ENCODE peak calls at places on chromosomes 13 and 19, in six cellular contexts. One of them, this sample, is unnamed.

GRCh38 chr19:36209372-36209771 is 5.1 kb downstream of the ZNF565 start:
- DNase-seq in HCT116: no peak
- DNase-seq in H1: no peak
- DNase-seq in HepG2: no peak
- DNase-seq in K562: no peak
- DNase-seq in GM12878: no peak
- DNase-seq in this sample: no peak

GRCh38 chr13:110872034-110872767 is 42.7 kb downstream of the ANKRD10 start:
- DNase-seq in H1: peak
- DNase-seq in K562: no peak
- DNase-seq in HepG2: no peak
- DNase-seq in GM12878: no peak
- DNase-seq in HCT116: no peak
- DNase-seq in this sample: no peak

GRCh38 chr13:89923731-89924130 is 1423.8 kb upstream of the MIR17HG start:
- DNase-seq in HCT116: no peak
- DNase-seq in K562: no peak
- DNase-seq in GM12878: no peak
- DNase-seq in HepG2: no peak
- DNase-seq in H1: no peak
- DNase-seq in this sample: no peak

GRCh38 chr13:49791214-49791752 is 1.2 kb downstream of the KPNA3 start:
- DNase-seq in HCT116: no peak
- DNase-seq in GM12878: peak
- DNase-seq in K562: no peak
- DNase-seq in HepG2: peak
- DNase-seq in H1: no peak
- DNase-seq in this sample: no peak

GRCh38 chr13:112779856-112780604 is 90.2 kb downstream of the ATP11A start:
- DNase-seq in H1: no peak
- DNase-seq in GM12878: no peak
- DNase-seq in HCT116: no peak
- DNase-seq in HepG2: no peak
- DNase-seq in K562: no peak
- DNase-seq in this sample: peak

GRCh38 chr19:2802826-2803225 is 16.8 kb upstream of the ZNF554 start:
- DNase-seq in GM12878: no peak
- DNase-seq in H1: no peak
- DNase-seq in HCT116: no peak
- DNase-seq in HepG2: no peak
- DNase-seq in K562: no peak
- DNase-seq in this sample: no peak

GRCh38 chr13:50222569-50223332 is 207.5 kb downstream of the KCNRG start:
- DNase-seq in H1: no peak
- DNase-seq in K562: no peak
- DNase-seq in HCT116: no peak
- DNase-seq in HepG2: no peak
- DNase-seq in GM12878: no peak
- DNase-seq in this sample: peak

GRCh38 chr19:2532252-2533071 is 56.5 kb downstream of the GADD45B start:
- DNase-seq in HepG2: no peak
- DNase-seq in H1: no peak
- DNase-seq in K562: no peak
- DNase-seq in HCT116: peak
- DNase-seq in GM12878: no peak
- DNase-seq in this sample: no peak

GRCh38 chr13:42777476-42777875 is 3.9 kb upstream of the FAM216B start:
- DNase-seq in K562: no peak
- DNase-seq in H1: no peak
- DNase-seq in HCT116: no peak
- DNase-seq in GM12878: no peak
- DNase-seq in HepG2: no peak
- DNase-seq in this sample: no peak

GRCh38 chr19:49017666-49018351 is 918 bp upstream of the LHB start:
- DNase-seq in H1: peak
- DNase-seq in GM12878: no peak
- DNase-seq in K562: peak
- DNase-seq in HCT116: peak
- DNase-seq in HepG2: peak
- DNase-seq in this sample: peak

GRCh38 chr19:19372656-19373416 is 32.6 kb upstream of the GATAD2A start:
- DNase-seq in GM12878: no peak
- DNase-seq in K562: peak
- DNase-seq in HepG2: peak
- DNase-seq in H1: no peak
- DNase-seq in HCT116: peak
- DNase-seq in this sample: peak

GRCh38 chr19:1860133-1860775 is 3.1 kb downstream of the KLF16 start:
- DNase-seq in GM12878: no peak
- DNase-seq in HCT116: no peak
- DNase-seq in H1: peak
- DNase-seq in K562: peak
- DNase-seq in HepG2: peak
- DNase-seq in this sample: peak

GRCh38 chr19:29113838-29114237 is 99.1 kb downstream of the UQCRFS1 start:
- DNase-seq in K562: no peak
- DNase-seq in HepG2: no peak
- DNase-seq in GM12878: no peak
- DNase-seq in HCT116: no peak
- DNase-seq in H1: no peak
- DNase-seq in this sample: no peak

GRCh38 chr19:13208964-13209796 is 59.0 kb downstream of the IER2 start:
- DNase-seq in GM12878: no peak
- DNase-seq in HCT116: no peak
- DNase-seq in H1: peak
- DNase-seq in HepG2: no peak
- DNase-seq in K562: no peak
- DNase-seq in this sample: peak

GRCh38 chr19:48372904-48373303 is 8.7 kb downstream of the SYNGR4 start:
- DNase-seq in HepG2: no peak
- DNase-seq in K562: no peak
- DNase-seq in GM12878: no peak
- DNase-seq in HCT116: no peak
- DNase-seq in H1: no peak
- DNase-seq in this sample: no peak

GRCh38 chr19:6851359-6851758 is 36.0 kb upstream of the ADGRE1 start:
- DNase-seq in HepG2: no peak
- DNase-seq in H1: no peak
- DNase-seq in K562: no peak
- DNase-seq in HCT116: no peak
- DNase-seq in GM12878: no peak
- DNase-seq in this sample: no peak

GRCh38 chr13:79749985-79750551 is 269.1 kb downstream of the NDFIP2 start:
- DNase-seq in K562: no peak
- DNase-seq in HCT116: no peak
- DNase-seq in HepG2: no peak
- DNase-seq in H1: no peak
- DNase-seq in GM12878: no peak
- DNase-seq in this sample: peak

GRCh38 chr19:10861118-10861651 is 10.2 kb upstream of the CARM1 start:
- DNase-seq in GM12878: no peak
- DNase-seq in K562: peak
- DNase-seq in HCT116: peak
- DNase-seq in H1: peak
- DNase-seq in HepG2: peak
- DNase-seq in this sample: peak

GRCh38 chr19:42942187-42942789 is 5.3 kb upstream of the PSG7 start:
- DNase-seq in K562: peak
- DNase-seq in HCT116: peak
- DNase-seq in H1: no peak
- DNase-seq in GM12878: no peak
- DNase-seq in HepG2: peak
- DNase-seq in this sample: peak

GRCh38 chr19:35832054-35832453 is 19.4 kb upstream of the PRODH2 start:
- DNase-seq in K562: no peak
- DNase-seq in HepG2: no peak
- DNase-seq in GM12878: no peak
- DNase-seq in HCT116: no peak
- DNase-seq in H1: no peak
- DNase-seq in this sample: no peak

GRCh38 chr19:15330801-15331418 is 1.4 kb downstream of the BRD4 start:
- DNase-seq in HCT116: no peak
- DNase-seq in K562: peak
- DNase-seq in H1: no peak
- DNase-seq in HepG2: no peak
- DNase-seq in GM12878: no peak
- DNase-seq in this sample: no peak

GRCh38 chr19:17183271-17183757 is 31.8 kb upstream of the USE1 start:
- DNase-seq in H1: no peak
- DNase-seq in GM12878: no peak
- DNase-seq in HCT116: no peak
- DNase-seq in K562: no peak
- DNase-seq in HepG2: no peak
- DNase-seq in this sample: no peak

GRCh38 chr13:112171570-112171965 is 104.6 kb downstream of the SOX1 start:
- DNase-seq in HCT116: no peak
- DNase-seq in K562: no peak
- DNase-seq in H1: no peak
- DNase-seq in GM12878: no peak
- DNase-seq in HepG2: no peak
- DNase-seq in this sample: no peak

GRCh38 chr13:99655351-99656091 is 154.2 kb downstream of the TM9SF2 start:
- DNase-seq in HepG2: peak
- DNase-seq in K562: no peak
- DNase-seq in H1: no peak
- DNase-seq in GM12878: no peak
- DNase-seq in HCT116: peak
- DNase-seq in this sample: no peak

GRCh38 chr13:64234255-64234654 is 2818.6 kb upstream of the PCDH20 start:
- DNase-seq in K562: no peak
- DNase-seq in H1: no peak
- DNase-seq in HepG2: no peak
- DNase-seq in HCT116: no peak
- DNase-seq in GM12878: no peak
- DNase-seq in this sample: no peak
- TF ChIP-seq ATF3 in K562: no peak
- TF ChIP-seq ATF3 in H1: no peak
- TF ChIP-seq ATF3 in HepG2: no peak
- TF ChIP-seq ATF3 in HCT116: no peak
- TF ChIP-seq ATF3 in GM12878: no peak
- TF ChIP-seq ATF3 in this sample: no peak

DNA sequence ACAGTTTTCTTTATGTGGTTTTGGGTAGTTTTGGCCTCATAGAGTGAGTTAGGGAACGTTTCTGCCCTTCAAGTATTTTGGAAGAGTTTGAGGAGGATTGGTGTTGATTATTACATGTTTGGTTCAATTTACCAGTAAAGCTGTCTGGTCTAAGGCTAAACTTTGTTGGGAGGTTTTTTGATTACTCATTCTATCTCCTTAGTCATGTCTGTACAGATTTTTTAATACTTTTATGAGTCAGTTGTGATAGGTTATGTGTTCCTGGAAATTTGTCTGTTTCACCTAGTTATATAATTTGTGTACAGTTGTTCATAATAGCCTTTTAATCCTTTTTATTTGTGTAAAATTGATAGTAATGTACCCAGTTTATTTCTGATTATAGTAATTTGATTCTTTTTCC is 20.4 kb downstream of the RNF17 start:
- DNase-seq in H1: no peak
- DNase-seq in GM12878: no peak
- DNase-seq in K562: no peak
- DNase-seq in HCT116: no peak
- DNase-seq in HepG2: no peak
- DNase-seq in this sample: no peak
- TF ChIP-seq ATF3 in H1: no peak
- TF ChIP-seq ATF3 in GM12878: no peak
- TF ChIP-seq ATF3 in K562: no peak
- TF ChIP-seq ATF3 in HCT116: no peak
- TF ChIP-seq ATF3 in HepG2: no peak
- TF ChIP-seq ATF3 in this sample: no peak

DNA sequence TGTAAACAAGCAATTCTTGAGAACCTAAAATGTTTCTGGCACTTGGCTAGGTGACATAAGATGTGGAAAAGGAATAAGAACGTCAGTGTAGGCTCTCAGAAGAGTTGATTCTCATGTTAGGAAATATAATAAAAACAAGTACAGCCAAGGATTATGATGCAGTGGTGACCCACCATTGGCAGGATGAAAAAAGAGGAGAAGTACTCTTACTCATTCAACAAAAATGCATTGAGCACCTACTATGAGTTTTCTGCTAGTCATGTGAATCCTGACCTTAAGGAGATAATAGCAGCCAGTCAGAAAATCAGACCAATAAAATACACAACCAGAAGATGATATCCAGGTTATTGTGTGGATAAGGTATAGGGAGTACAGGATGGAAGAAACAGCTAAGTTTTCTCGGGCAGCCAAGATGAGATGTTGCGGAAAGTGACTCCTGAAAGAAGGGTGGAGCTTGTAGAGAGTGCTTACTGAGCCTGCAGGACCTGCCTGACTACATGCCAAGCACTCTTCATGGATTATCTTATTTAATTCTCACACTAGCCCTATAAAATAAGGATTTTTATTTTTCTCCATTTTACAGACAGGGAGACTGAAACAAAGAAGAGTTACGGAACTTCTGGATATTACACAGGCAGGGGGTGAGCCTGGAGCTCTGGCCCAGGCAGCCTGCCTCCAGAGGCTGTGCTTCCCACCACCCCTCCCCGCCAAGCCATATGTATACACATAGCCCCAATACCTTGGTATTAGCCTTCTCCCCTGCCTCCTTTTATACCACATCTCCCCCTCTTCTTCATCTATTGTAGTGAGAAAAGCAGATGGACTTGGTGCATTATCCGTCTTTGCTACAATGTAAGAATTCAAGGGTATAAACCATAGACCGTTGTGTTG is 58.0 kb downstream of the TGDS start:
- DNase-seq in H1: no peak
- DNase-seq in HCT116: no peak
- DNase-seq in GM12878: no peak
- DNase-seq in K562: no peak
- DNase-seq in HepG2: no peak
- DNase-seq in this sample: no peak
- TF ChIP-seq ATF3 in H1: no peak
- TF ChIP-seq ATF3 in HCT116: no peak
- TF ChIP-seq ATF3 in GM12878: no peak
- TF ChIP-seq ATF3 in K562: no peak
- TF ChIP-seq ATF3 in HepG2: no peak
- TF ChIP-seq ATF3 in this sample: no peak

GRCh38 chr19:4013886-4014540 is 6.5 kb downstream of the PIAS4 start:
- DNase-seq in K562: no peak
- DNase-seq in HCT116: no peak
- DNase-seq in HepG2: no peak
- DNase-seq in GM12878: no peak
- DNase-seq in H1: no peak
- DNase-seq in this sample: no peak

GRCh38 chr19:4015705-4016402 is 8.3 kb downstream of the PIAS4 start:
- DNase-seq in HCT116: no peak
- DNase-seq in HepG2: no peak
- DNase-seq in H1: no peak
- DNase-seq in K562: no peak
- DNase-seq in GM12878: no peak
- DNase-seq in this sample: no peak

GRCh38 chr19:4012975-4013634 is 5.6 kb downstream of the PIAS4 start:
- DNase-seq in HepG2: no peak
- DNase-seq in HCT116: no peak
- DNase-seq in H1: no peak
- DNase-seq in GM12878: no peak
- DNase-seq in K562: no peak
- DNase-seq in this sample: no peak

GRCh38 chr19:4016486-4016885 is 8.9 kb downstream of the PIAS4 start:
- DNase-seq in GM12878: no peak
- DNase-seq in HCT116: no peak
- DNase-seq in K562: no peak
- DNase-seq in HepG2: no peak
- DNase-seq in H1: no peak
- DNase-seq in this sample: no peak

GRCh38 chr19:4014541-4015491 is 7.3 kb downstream of the PIAS4 start:
- DNase-seq in HepG2: no peak
- DNase-seq in GM12878: no peak
- DNase-seq in K562: peak
- DNase-seq in H1: peak
- DNase-seq in HCT116: no peak
- DNase-seq in this sample: peak
- TF ChIP-seq ATF3 in HepG2: no peak
- TF ChIP-seq ATF3 in GM12878: no peak
- TF ChIP-seq ATF3 in K562: no peak
- TF ChIP-seq ATF3 in H1: no peak
- TF ChIP-seq ATF3 in HCT116: no peak
- TF ChIP-seq ATF3 in this sample: no peak